ENCODE peak calls at places on chromosome 20, in six cellular contexts. X, G, J, Y, U and B are unnamed samples.

GRCh38 chr20:46423342-46423741 is 16.9 kb upstream of the ELMO2 start:
- DNase-seq in X (no peak), G (no peak), J (peak), Y (no peak), U (no peak), B (no peak)

GRCh38 chr20:63655249-63655648 is 2.0 kb upstream of the STMN3 start:
- DNase-seq in X (no peak), G (no peak), J (no peak), Y (no peak), U (no peak), B (no peak)

GRCh38 chr20:20711413-20711812 is 1.0 kb downstream of the RALGAPA2 start:
- DNase-seq in X (no peak), G (no peak), J (peak), Y (no peak), U (no peak), B (no peak)

GRCh38 chr20:36462440-36463211 is 78.7 kb upstream of the MYL9 start:
- DNase-seq in X (no peak), G (peak), J (peak), Y (peak), U (no peak), B (no peak)

GRCh38 chr20:3663031-3663701 is at the start of gene GFRA4:
- DNase-seq in X (no peak), G (no peak), J (peak), Y (no peak), U (peak), B (peak)

GRCh38 chr20:667351-668034 is 8.1 kb downstream of the SCRT2 start:
- DNase-seq in X (no peak), G (peak), J (peak), Y (peak), U (peak), B (peak)

GRCh38 chr20:38114353-38114791 is 50.7 kb downstream of the TGM2 start:
- DNase-seq in X (no peak), G (no peak), J (peak), Y (peak), U (peak), B (no peak)

GRCh38 chr20:41308290-41308691 is 9.2 kb downstream of the ZHX3 start:
- DNase-seq in X (no peak), G (no peak), J (no peak), Y (no peak), U (peak), B (no peak)

GRCh38 chr20:42763015-42763414 is 426.7 kb downstream of the PTPRT start:
- DNase-seq in X (no peak), G (no peak), J (no peak), Y (no peak), U (no peak), B (no peak)

GRCh38 chr20:34579936-34580587 is 21.5 kb downstream of the MAP1LC3A start:
- DNase-seq in X (peak), G (no peak), J (no peak), Y (no peak), U (peak), B (no peak)

GRCh38 chr20:45098096-45098773 is 2.7 kb downstream of the KCNS1 start:
- DNase-seq in X (no peak), G (no peak), J (peak), Y (no peak), U (peak), B (peak)

GRCh38 chr20:8018928-8019177 is 708 bp downstream of the TMX4 start:
- DNase-seq in X (peak), G (no peak), J (no peak), Y (no peak), U (no peak), B (no peak)

GRCh38 chr20:10713161-10713560 is 39.4 kb upstream of the JAG1 start:
- DNase-seq in X (no peak), G (no peak), J (no peak), Y (no peak), U (no peak), B (no peak)

GRCh38 chr20:38987777-38988176 is 25.6 kb downstream of the DHX35 start:
- DNase-seq in X (no peak), G (no peak), J (no peak), Y (no peak), U (no peak), B (no peak)

GRCh38 chr20:13101701-13102100 is 92.9 kb downstream of the SPTLC3 start:
- DNase-seq in X (no peak), G (no peak), J (no peak), Y (no peak), U (peak), B (no peak)